ENCODE peak calls at places on chromosomes 3 and 15, in ten cellular contexts. G, T, J, Q, N, S, A, L, K and E are unnamed samples.

GRCh38 chr15:29616512-29616911 is 205.8 kb downstream of the TJP1 start:
- DNase-seq in G (no peak), T (no peak), J (no peak), Q (no peak), N (no peak), S (no peak), A (no peak), L (no peak), K (no peak), E (no peak)

GRCh38 chr15:66611257-66612053 is 45.7 kb upstream of the LCTL start:
- DNase-seq in G (no peak), T (no peak), J (peak), Q (no peak), N (no peak), S (no peak), A (no peak), L (peak), K (no peak), E (no peak)

GRCh38 chr3:30663533-30664241 is 57.3 kb downstream of the TGFBR2 start:
- DNase-seq in G (no peak), T (no peak), J (no peak), Q (no peak), N (no peak), S (no peak), A (no peak), L (no peak), K (no peak), E (no peak)

GRCh38 chr15:99967841-99968371 is 234.7 kb upstream of the LYSMD4 start:
- DNase-seq in G (no peak), T (no peak), J (no peak), Q (no peak), N (no peak), S (no peak), A (no peak), L (peak), K (no peak), E (no peak)

GRCh38 chr15:69857246-69857645 is 240.5 kb downstream of the TLE3 start:
- DNase-seq in G (no peak), T (no peak), J (no peak), Q (no peak), N (no peak), S (no peak), A (no peak), L (peak), K (no peak), E (no peak)

GRCh38 chr3:112979244-112979832 is 4.4 kb upstream of the CD200R1 start:
- DNase-seq in G (no peak), T (peak), J (peak), Q (no peak), N (peak), S (no peak), A (no peak), L (no peak), K (no peak), E (peak)

GRCh38 chr3:116153174-116153573 is 292.1 kb downstream of the LSAMP start:
- DNase-seq in G (no peak), T (no peak), J (no peak), Q (no peak), N (no peak), S (no peak), A (no peak), L (no peak), K (no peak), E (no peak)

GRCh38 chr3:38154625-38155255 is 10.6 kb upstream of the OXSR1 start:
- DNase-seq in G (no peak), T (no peak), J (no peak), Q (no peak), N (no peak), S (no peak), A (no peak), L (no peak), K (no peak), E (no peak)

GRCh38 chr3:111538687-111539086 is 3.3 kb upstream of the CD96 start:
- DNase-seq in G (peak), T (no peak), J (no peak), Q (no peak), N (no peak), S (no peak), A (no peak), L (no peak), K (no peak), E (no peak)

GRCh38 chr3:126962756-126963155 is 20.2 kb upstream of the PLXNA1 start:
- DNase-seq in G (no peak), T (no peak), J (no peak), Q (no peak), N (no peak), S (no peak), A (no peak), L (peak), K (no peak), E (no peak)